ENCODE peak calls at places on chromosome 1, in seven cellular contexts. One of them, this sample, is unnamed.

GRCh38 chr1:244074559-244075171 is 23.6 kb downstream of the ZBTB18 start:
- DNase-seq in GM10248: peak
- DNase-seq in body of pancreas: no peak
- DNase-seq in glutamatergic neuron: no peak
- DNase-seq in left cardiac atrium: no peak
- DNase-seq in uterus: no peak
- DNase-seq in NCI-H1436 treated with DMSO at 0.1 percent for 48 hours: no peak
- DNase-seq in this sample: peak

GRCh38 chr1:3317456-3317855 is 137.0 kb upstream of the ARHGEF16 start:
- DNase-seq in glutamatergic neuron: no peak
- DNase-seq in NCI-H1436 treated with DMSO at 0.1 percent for 48 hours: no peak
- DNase-seq in uterus: no peak
- DNase-seq in left cardiac atrium: no peak
- DNase-seq in GM10248: no peak
- DNase-seq in body of pancreas: no peak
- DNase-seq in this sample: no peak

GRCh38 chr1:21307663-21308062 is 17.4 kb upstream of the ECE1 start:
- DNase-seq in uterus: no peak
- DNase-seq in NCI-H1436 treated with DMSO at 0.1 percent for 48 hours: no peak
- DNase-seq in glutamatergic neuron: peak
- DNase-seq in left cardiac atrium: no peak
- DNase-seq in body of pancreas: no peak
- DNase-seq in GM10248: no peak
- DNase-seq in this sample: no peak

GRCh38 chr1:25615172-25615541 is 1.4 kb upstream of the MAN1C1 start:
- DNase-seq in NCI-H1436 treated with DMSO at 0.1 percent for 48 hours: no peak
- DNase-seq in GM10248: no peak
- DNase-seq in uterus: no peak
- DNase-seq in left cardiac atrium: no peak
- DNase-seq in glutamatergic neuron: no peak
- DNase-seq in body of pancreas: no peak
- DNase-seq in this sample: no peak

GRCh38 chr1:246791303-246791918 is 67.2 kb downstream of the SCCPDH start:
- DNase-seq in NCI-H1436 treated with DMSO at 0.1 percent for 48 hours: no peak
- DNase-seq in glutamatergic neuron: no peak
- DNase-seq in left cardiac atrium: no peak
- DNase-seq in uterus: no peak
- DNase-seq in GM10248: no peak
- DNase-seq in body of pancreas: no peak
- DNase-seq in this sample: no peak

GRCh38 chr1:85420199-85420598 is 44.8 kb downstream of the DDAH1 start:
- DNase-seq in glutamatergic neuron: no peak
- DNase-seq in body of pancreas: no peak
- DNase-seq in left cardiac atrium: no peak
- DNase-seq in NCI-H1436 treated with DMSO at 0.1 percent for 48 hours: no peak
- DNase-seq in GM10248: no peak
- DNase-seq in uterus: no peak
- DNase-seq in this sample: no peak

GRCh38 chr1:17215545-17215890 is 10.6 kb downstream of the PADI1 start:
- DNase-seq in glutamatergic neuron: no peak
- DNase-seq in left cardiac atrium: no peak
- DNase-seq in GM10248: no peak
- DNase-seq in NCI-H1436 treated with DMSO at 0.1 percent for 48 hours: no peak
- DNase-seq in uterus: no peak
- DNase-seq in body of pancreas: no peak
- DNase-seq in this sample: no peak

GRCh38 chr1:39901486-39902120 is at the start of gene MYCL:
- DNase-seq in body of pancreas: peak
- DNase-seq in glutamatergic neuron: peak
- DNase-seq in NCI-H1436 treated with DMSO at 0.1 percent for 48 hours: peak
- DNase-seq in uterus: peak
- DNase-seq in GM10248: peak
- DNase-seq in left cardiac atrium: peak
- DNase-seq in this sample: peak

GRCh38 chr1:71828431-71829012 is 453.8 kb downstream of the NEGR1 start:
- DNase-seq in left cardiac atrium: no peak
- DNase-seq in NCI-H1436 treated with DMSO at 0.1 percent for 48 hours: no peak
- DNase-seq in body of pancreas: no peak
- DNase-seq in GM10248: no peak
- DNase-seq in uterus: no peak
- DNase-seq in glutamatergic neuron: no peak
- DNase-seq in this sample: peak

This sample was measured in colonic mucosa.